ENCODE peak calls at places on chromosomes 13 and 19, in four cellular contexts. One of them, this sample, is unnamed.

GRCh38 chr13:73952683-73953082 is 181.5 kb downstream of the KLF12 start:
- DNase-seq in A549: no peak
- DNase-seq in neural progenitor cell: no peak
- DNase-seq in HCT116: no peak
- DNase-seq in this sample: no peak

GRCh38 chr13:65606622-65607021 is 1623.5 kb downstream of the PCDH9 start:
- DNase-seq in A549: no peak
- DNase-seq in neural progenitor cell: no peak
- DNase-seq in HCT116: no peak
- DNase-seq in this sample: no peak

GRCh38 chr19:33795370-33796163 is 1.1 kb upstream of the KCTD15 start:
- DNase-seq in A549: peak
- DNase-seq in neural progenitor cell: peak
- DNase-seq in HCT116: no peak
- DNase-seq in this sample: peak

GRCh38 chr19:12838182-12838890 is at the start of gene MAST1:
- DNase-seq in A549: no peak
- DNase-seq in neural progenitor cell: peak
- DNase-seq in HCT116: no peak
- DNase-seq in this sample: peak

GRCh38 chr13:44378277-44378676 is 4.7 kb downstream of the SERP2 start:
- DNase-seq in A549: no peak
- DNase-seq in neural progenitor cell: no peak
- DNase-seq in HCT116: no peak
- DNase-seq in this sample: no peak

GRCh38 chr13:78876915-78877549 is 218.1 kb upstream of the OBI1 start:
- DNase-seq in A549: no peak
- DNase-seq in neural progenitor cell: no peak
- DNase-seq in HCT116: no peak
- DNase-seq in this sample: no peak

GRCh38 chr19:58553799-58554493 is 959 bp downstream of the CHMP2A start:
- DNase-seq in A549: no peak
- DNase-seq in neural progenitor cell: no peak
- DNase-seq in HCT116: no peak
- DNase-seq in this sample: no peak

GRCh38 chr13:95296326-95296939 is 4.8 kb downstream of the ABCC4 start:
- DNase-seq in A549: peak
- DNase-seq in neural progenitor cell: peak
- DNase-seq in HCT116: peak
- DNase-seq in this sample: peak

GRCh38 chr13:35285677-35286076 is 190.8 kb downstream of the MAB21L1 start:
- DNase-seq in A549: no peak
- DNase-seq in neural progenitor cell: no peak
- DNase-seq in HCT116: no peak
- DNase-seq in this sample: no peak

GRCh38 chr13:30443957-30444404 is 21.7 kb downstream of the UBE2L5 start:
- DNase-seq in A549: no peak
- DNase-seq in neural progenitor cell: no peak
- DNase-seq in HCT116: no peak
- DNase-seq in this sample: no peak
- H3K27ac ChIP-seq in A549: no peak
- H3K27ac ChIP-seq in neural progenitor cell: no peak
- H3K27ac ChIP-seq in HCT116: no peak
- H3K27ac ChIP-seq in this sample: no peak

DNA sequence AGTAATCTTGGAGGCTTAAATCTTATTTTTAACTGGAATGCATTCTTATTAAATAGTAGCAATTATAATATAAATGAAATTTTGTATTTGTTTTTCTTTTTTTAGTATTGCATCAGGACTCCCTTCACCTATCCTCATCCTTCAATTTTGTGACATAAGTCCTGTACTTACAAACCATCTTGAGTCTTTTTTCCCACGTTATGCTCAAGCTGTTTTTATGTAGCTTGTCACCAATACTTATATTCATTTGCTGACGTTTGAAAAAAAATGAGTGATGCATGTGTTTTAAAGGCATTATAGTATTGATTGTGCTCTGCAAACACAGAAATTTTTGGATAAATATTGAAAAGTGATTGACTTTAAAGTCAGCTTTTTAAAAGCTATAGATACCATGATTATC is 888 bp downstream of the GPR18 start:
- DNase-seq in A549: no peak
- DNase-seq in neural progenitor cell: no peak
- DNase-seq in HCT116: no peak
- DNase-seq in this sample: no peak
- H3K27ac ChIP-seq in A549: no peak
- H3K27ac ChIP-seq in neural progenitor cell: no peak
- H3K27ac ChIP-seq in HCT116: no peak
- H3K27ac ChIP-seq in this sample: peak

GRCh38 chr13:33692531-33692930 is 125.4 kb upstream of the RFC3 start:
- DNase-seq in A549: no peak
- DNase-seq in neural progenitor cell: no peak
- DNase-seq in HCT116: no peak
- DNase-seq in this sample: no peak

GRCh38 chr13:33686772-33687480 is 131.0 kb upstream of the RFC3 start:
- DNase-seq in A549: no peak
- DNase-seq in neural progenitor cell: no peak
- DNase-seq in HCT116: no peak
- DNase-seq in this sample: no peak

GRCh38 chr13:33691980-33692379 is 126.0 kb upstream of the RFC3 start:
- DNase-seq in A549: no peak
- DNase-seq in neural progenitor cell: no peak
- DNase-seq in HCT116: no peak
- DNase-seq in this sample: no peak

GRCh38 chr13:33694546-33694945 is 123.4 kb upstream of the RFC3 start:
- DNase-seq in A549: no peak
- DNase-seq in neural progenitor cell: no peak
- DNase-seq in HCT116: no peak
- DNase-seq in this sample: no peak

GRCh38 chr13:33690321-33690720 is 127.6 kb upstream of the RFC3 start:
- DNase-seq in A549: no peak
- DNase-seq in neural progenitor cell: no peak
- DNase-seq in HCT116: no peak
- DNase-seq in this sample: no peak
- H3K27ac ChIP-seq in A549: no peak
- H3K27ac ChIP-seq in neural progenitor cell: no peak
- H3K27ac ChIP-seq in HCT116: no peak
- H3K27ac ChIP-seq in this sample: no peak

DNA sequence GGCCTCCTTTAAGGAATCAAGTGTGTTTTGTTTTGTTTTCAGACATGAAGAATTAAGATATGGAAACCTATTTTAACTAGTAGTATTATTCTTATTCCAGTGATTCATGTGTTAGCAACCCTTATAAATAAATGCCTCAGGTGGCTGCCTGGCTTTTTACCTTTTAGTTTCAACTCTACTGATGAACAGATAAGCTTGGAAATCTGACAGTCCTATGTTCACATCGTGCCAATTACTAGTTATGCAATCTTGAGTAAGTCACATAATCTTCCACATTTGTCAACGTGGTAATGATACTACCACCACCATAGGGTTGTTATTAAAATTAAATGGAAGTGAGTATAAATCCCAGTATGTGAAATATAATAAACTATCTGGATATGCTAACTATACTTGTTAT is 64.3 kb downstream of the TBC1D4 start:
- DNase-seq in A549: no peak
- DNase-seq in neural progenitor cell: no peak
- DNase-seq in HCT116: no peak
- DNase-seq in this sample: no peak
- H3K27ac ChIP-seq in A549: no peak
- H3K27ac ChIP-seq in neural progenitor cell: no peak
- H3K27ac ChIP-seq in HCT116: no peak
- H3K27ac ChIP-seq in this sample: peak

GRCh38 chr19:2333807-2334211 is 5.3 kb downstream of the SPPL2B start:
- DNase-seq in A549: no peak
- DNase-seq in neural progenitor cell: no peak
- DNase-seq in HCT116: no peak
- DNase-seq in this sample: no peak

GRCh38 chr19:2334986-2335846 is 6.7 kb downstream of the SPPL2B start:
- DNase-seq in A549: no peak
- DNase-seq in neural progenitor cell: no peak
- DNase-seq in HCT116: no peak
- DNase-seq in this sample: no peak

GRCh38 chr19:2333027-2333806 is 4.7 kb downstream of the SPPL2B start:
- DNase-seq in A549: no peak
- DNase-seq in neural progenitor cell: no peak
- DNase-seq in HCT116: no peak
- DNase-seq in this sample: peak

GRCh38 chr19:2335848-2336247 is 7.4 kb downstream of the SPPL2B start:
- DNase-seq in A549: no peak
- DNase-seq in neural progenitor cell: no peak
- DNase-seq in HCT116: no peak
- DNase-seq in this sample: no peak

DNA sequence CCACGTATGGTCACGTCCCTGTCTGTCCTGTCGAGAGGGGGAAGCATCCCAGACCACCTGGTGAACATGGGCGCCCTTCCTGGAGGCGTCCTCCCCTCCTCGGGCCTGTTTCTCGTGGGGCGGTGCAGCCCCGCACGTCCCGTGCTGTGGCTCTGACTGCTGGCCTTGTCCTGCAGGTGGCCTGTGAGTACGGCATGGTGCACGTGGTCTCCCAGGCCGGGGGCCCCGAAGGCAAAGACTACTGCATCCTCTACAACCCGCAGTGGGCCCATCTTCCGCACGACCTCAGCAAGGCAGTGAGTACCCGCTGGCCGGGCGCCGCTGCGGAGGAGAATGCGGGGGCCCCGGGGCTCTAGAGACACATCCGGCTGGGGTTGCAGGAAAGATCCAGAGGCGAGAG is 5.9 kb downstream of the SPPL2B start:
- DNase-seq in A549: no peak
- DNase-seq in neural progenitor cell: no peak
- DNase-seq in HCT116: no peak
- DNase-seq in this sample: no peak
- H3K27ac ChIP-seq in A549: no peak
- H3K27ac ChIP-seq in neural progenitor cell: no peak
- H3K27ac ChIP-seq in HCT116: no peak
- H3K27ac ChIP-seq in this sample: no peak

GRCh38 chr13:32427852-32428580 is at the start of gene N4BP2L1:
- DNase-seq in A549: peak
- DNase-seq in neural progenitor cell: peak
- DNase-seq in HCT116: no peak
- DNase-seq in this sample: peak

GRCh38 chr13:32428581-32429072 is 697 bp upstream of the N4BP2L1 start:
- DNase-seq in A549: no peak
- DNase-seq in neural progenitor cell: no peak
- DNase-seq in HCT116: no peak
- DNase-seq in this sample: no peak

GRCh38 chr13:32430018-32430747 is 2.3 kb upstream of the N4BP2L1 start:
- DNase-seq in A549: no peak
- DNase-seq in neural progenitor cell: no peak
- DNase-seq in HCT116: no peak
- DNase-seq in this sample: no peak

GRCh38 chr13:32426981-32427851 is 714 bp downstream of the N4BP2L1 start:
- DNase-seq in A549: peak
- DNase-seq in neural progenitor cell: peak
- DNase-seq in HCT116: no peak
- DNase-seq in this sample: peak

DNA sequence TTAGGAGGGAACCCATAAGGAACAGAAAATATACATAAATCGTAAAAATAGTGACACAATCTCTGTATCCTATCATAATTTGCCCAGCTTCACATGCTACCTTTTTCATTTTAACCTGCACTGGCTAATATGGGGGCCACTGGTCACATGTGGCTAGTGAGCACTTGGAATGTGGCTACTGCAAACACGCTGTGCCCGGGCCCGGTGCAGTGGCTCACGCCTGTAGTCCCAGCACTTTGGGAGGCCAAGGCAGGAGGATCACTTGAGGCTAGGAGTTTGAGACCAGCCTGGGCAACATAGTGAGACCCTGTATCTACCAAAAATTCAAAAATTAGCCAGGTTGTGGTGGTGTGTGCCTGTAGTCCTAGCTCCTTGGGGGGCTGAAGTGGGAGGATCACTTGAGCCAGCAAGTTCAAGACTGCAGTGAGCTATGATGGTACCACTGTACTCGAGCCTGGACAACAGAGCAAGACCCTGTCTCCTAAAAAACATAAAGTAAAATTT is 1.5 kb upstream of the N4BP2L1 start:
- DNase-seq in A549: no peak
- DNase-seq in neural progenitor cell: no peak
- DNase-seq in HCT116: no peak
- DNase-seq in this sample: no peak
- H3K27ac ChIP-seq in A549: no peak
- H3K27ac ChIP-seq in neural progenitor cell: no peak
- H3K27ac ChIP-seq in HCT116: no peak
- H3K27ac ChIP-seq in this sample: peak

This sample was measured in psoas muscle.